ENCODE peak calls at places on chromosomes 2 and 18, in five cellular contexts. R is HepG2, Q is H1, U is K562, Y is GM12878. D is an unnamed sample.
A peak's percentile ranks its signal among the peaks of the same experiment; 100 is the strongest.

GRCh38 chr2:150490466-150490865 is 3.0 kb upstream of the RND3 start:
- DNase-seq in R (no peak), Y (no peak), U (no peak), Q (no peak), D (no peak)

GRCh38 chr2:163647300-163647699 is 88.5 kb downstream of the FIGN start:
- DNase-seq in R (no peak), U (no peak), Q (no peak), Y (no peak), D (no peak)

GRCh38 chr2:147294825-147295392 is 549.9 kb upstream of the ACVR2A start:
- DNase-seq in R (no peak), Q (no peak), U (no peak), Y (no peak), D (no peak)

GRCh38 chr2:75328156-75328555 is 128.8 kb upstream of the TACR1 start:
- DNase-seq in U (no peak), Y (no peak), Q (no peak), R (no peak), D (no peak)

GRCh38 chr2:195561205-195562032 is 95.6 kb upstream of the SLC39A10 start:
- DNase-seq in Q (no peak), R (no peak), Y (peak; percentile 82), U (no peak), D (no peak)

GRCh38 chr2:54962511-54962910 is 87.7 kb downstream of the RTN4 start:
- DNase-seq in Y (no peak), Q (no peak), R (no peak), U (no peak), D (no peak)

GRCh38 chr2:10048501-10049171 is 5.3 kb downstream of the KLF11 start:
- DNase-seq in R (no peak), Q (no peak), Y (no peak), U (no peak), D (peak; percentile 65)

GRCh38 chr2:205892141-205893064 is 193.6 kb downstream of the INO80D start:
- DNase-seq in Y (no peak), U (no peak), R (peak; percentile 58), Q (no peak), D (peak; percentile 43)

GRCh38 chr2:193153576-193153975 is 958.8 kb upstream of the TMEFF2 start:
- DNase-seq in U (no peak), Y (no peak), Q (no peak), R (no peak), D (no peak)

GRCh38 chr2:132547089-132547687 is 122.8 kb downstream of the LYPD1 start:
- DNase-seq in U (peak; percentile 55), R (peak; percentile 59), Q (peak; percentile 29), Y (peak; percentile 8), D (peak; percentile 87)

GRCh38 chr2:27071990-27072830 is 756 bp upstream of the OST4 start:
- DNase-seq in Q (no peak), R (no peak), Y (no peak), U (no peak), D (peak; percentile 68)

GRCh38 chr2:218398437-218399390 is 954 bp upstream of the CTDSP1 start:
- DNase-seq in R (peak; percentile 68), Y (no peak), Q (no peak), U (peak; percentile 54), D (peak; percentile 56)

GRCh38 chr2:39411186-39411944 is 25.7 kb downstream of the MAP4K3 start:
- DNase-seq in Q (no peak), U (no peak), R (peak; percentile 40), Y (no peak), D (no peak)
- TF ChIP-seq CREB1 in Q (no peak), U (peak; percentile 19), R (no peak), Y (no peak), D (no peak)

GRCh38 chr2:219551412-219551811 is 7.6 kb downstream of the TMEM198 start:
- DNase-seq in Q (no peak), U (peak; percentile 62), R (no peak), Y (no peak), D (peak; percentile 64)
- H3K4me2 ChIP-seq in Q (peak overlapping the region; percentile 90), U (peak overlapping the region; percentile 81), R (peak overlapping the region; percentile 90), Y (no peak overlapping the region), D (peak overlapping the region; percentile 99)

GRCh38 chr2:120177973-120178372 is 45.2 kb downstream of the TMEM185B start:
- DNase-seq in Y (no peak), Q (no peak), R (no peak), U (no peak), D (no peak)

GRCh38 chr2:120180066-120180465 is 43.1 kb downstream of the TMEM185B start:
- DNase-seq in U (no peak), Q (no peak), R (no peak), Y (no peak), D (no peak)

GRCh38 chr2:120176526-120176925 is 46.7 kb downstream of the TMEM185B start:
- DNase-seq in Q (no peak), U (no peak), Y (no peak), R (no peak), D (no peak)

GRCh38 chr2:120177011-120177621 is 46.1 kb downstream of the TMEM185B start:
- DNase-seq in Q (no peak), U (peak; percentile 26), R (no peak), Y (peak; percentile 84), D (peak; percentile 46)

DNA sequence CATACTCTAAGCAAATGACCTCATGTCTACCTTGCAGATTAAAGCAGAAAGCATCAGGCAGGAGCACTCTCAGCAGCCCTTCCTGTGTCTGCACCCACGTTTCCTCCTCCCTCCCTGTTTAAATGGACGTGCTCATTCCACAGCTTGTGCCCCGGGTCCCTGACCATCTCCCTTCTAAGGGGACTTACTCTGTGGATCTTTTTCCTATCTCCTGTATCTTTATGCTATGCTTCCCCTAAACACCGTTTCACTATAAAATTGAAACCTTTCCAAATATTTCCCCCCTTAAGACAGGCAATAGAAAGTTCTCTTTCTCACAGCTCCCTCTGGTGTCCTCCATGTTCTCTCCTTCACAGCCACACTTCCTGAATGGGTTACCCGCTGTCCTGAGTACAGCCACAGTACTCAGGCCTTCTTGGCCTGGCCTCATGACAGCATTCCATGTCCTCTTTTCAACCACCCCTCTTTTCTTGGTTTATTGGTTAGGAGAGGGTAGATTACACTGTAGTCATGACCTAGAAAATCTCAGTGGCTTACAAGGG is 41.1 kb downstream of the TMEM185B start:
- DNase-seq in R (no peak), U (peak; percentile 16), Y (no peak), Q (no peak), D (no peak)
- H2AFZ ChIP-seq in R (no peak overlapping the region), U (peak overlapping the region; percentile 32), Y (peak overlapping the region; percentile 59), Q (no peak overlapping the region), D (no peak overlapping the region)

GRCh38 chr2:232976176-232976575 is 36.9 kb downstream of the NGEF start:
- DNase-seq in Q (no peak), R (no peak), Y (no peak), U (no peak), D (no peak)

GRCh38 chr2:232970051-232970450 is 43.0 kb downstream of the NGEF start:
- DNase-seq in Q (no peak), U (no peak), R (no peak), Y (no peak), D (no peak)

GRCh38 chr2:232973796-232974195 is 39.3 kb downstream of the NGEF start:
- DNase-seq in Q (no peak), U (no peak), Y (no peak), R (no peak), D (no peak)

GRCh38 chr2:232974431-232974830 is 38.6 kb downstream of the NGEF start:
- DNase-seq in U (no peak), R (no peak), Y (no peak), Q (no peak), D (no peak)

DNA sequence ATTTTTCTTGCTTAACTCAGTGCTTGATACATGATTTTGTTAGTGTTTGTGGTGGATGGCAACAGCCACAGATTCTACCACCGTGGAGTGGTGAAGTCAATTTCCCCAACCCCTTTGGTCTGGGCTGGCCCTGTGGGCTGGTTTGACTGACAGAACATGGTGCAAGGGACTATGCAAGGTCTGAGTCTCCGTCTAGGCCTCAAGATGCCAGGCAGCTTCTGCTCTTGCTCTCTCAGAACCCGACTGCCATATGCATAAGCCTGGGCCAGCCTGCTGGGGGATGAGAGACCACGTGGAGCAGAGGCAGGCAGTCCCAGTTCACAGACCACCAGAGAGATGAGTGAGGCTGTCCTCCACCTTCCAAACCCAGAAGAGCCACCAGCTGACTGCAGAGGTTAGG is 39.7 kb downstream of the NGEF start:
- DNase-seq in Q (no peak), U (no peak), R (no peak), Y (no peak), D (no peak)
- TF ChIP-seq CREB1 in Q (no peak), U (no peak), R (no peak), Y (no peak), D (no peak)

GRCh38 chr2:200525066-200525465 is 941 bp upstream of the SGO2 start:
- DNase-seq in Y (no peak), R (no peak), Q (no peak), U (no peak), D (no peak)
- H3K4me2 ChIP-seq in Y (no peak overlapping the region), R (peak overlapping the region; percentile 92), Q (no peak overlapping the region), U (no peak overlapping the region), D (peak overlapping the region; percentile 91)

GRCh38 chr18:74172697-74173433 is 24.5 kb downstream of the TIMM21 start:
- DNase-seq in R (no peak), U (no peak), Q (no peak), Y (no peak), D (no peak)
- H2AFZ ChIP-seq in R (no peak overlapping the region), U (peak overlapping the region; percentile 32), Q (no peak overlapping the region), Y (no peak overlapping the region), D (no peak overlapping the region)

GRCh38 chr2:223725494-223725893 is 111.9 kb downstream of the AP1S3 start:
- DNase-seq in Q (peak; percentile 80), U (peak; percentile 41), Y (no peak), R (peak; percentile 80), D (peak; percentile 85)
- TF ChIP-seq CREB1 in Q (peak; percentile 73), U (no peak), Y (no peak), R (peak; percentile 62), D (peak; percentile 84)

GRCh38 chr2:142867161-142867560 is 10.3 kb upstream of the KYNU start:
- DNase-seq in U (no peak), Q (no peak), R (no peak), Y (no peak), D (no peak)

GRCh38 chr2:142869461-142870106 is 7.9 kb upstream of the KYNU start:
- DNase-seq in Y (no peak), Q (no peak), U (no peak), R (peak; percentile 82), D (no peak)

GRCh38 chr2:142870516-142870915 is 6.9 kb upstream of the KYNU start:
- DNase-seq in Y (no peak), R (peak; percentile 31), U (no peak), Q (no peak), D (no peak)

GRCh38 chr2:142866426-142866825 is 11.0 kb upstream of the KYNU start:
- DNase-seq in Q (no peak), U (no peak), R (no peak), Y (no peak), D (no peak)

GRCh38 chr2:142868281-142868762 is 9.1 kb upstream of the KYNU start:
- DNase-seq in R (no peak), U (no peak), Y (no peak), Q (no peak), D (no peak)
- H3K4me2 ChIP-seq in R (no peak overlapping the region), U (no peak overlapping the region), Y (peak overlapping the region; percentile 17), Q (no peak overlapping the region), D (no peak overlapping the region)

GRCh38 chr2:231189571-231190495 is 8.6 kb upstream of the ARMC9 start:
- DNase-seq in Y (no peak), Q (no peak), R (no peak), U (no peak), D (peak; percentile 57)
- H2AFZ ChIP-seq in Y (no peak overlapping the region), Q (peak overlapping the region; percentile 78), R (peak overlapping the region; percentile 91), U (no peak overlapping the region), D (peak overlapping the region; percentile 88)

GRCh38 chr2:19576411-19576810 is 218.0 kb upstream of the OSR1 start:
- DNase-seq in R (no peak), Q (no peak), Y (no peak), U (no peak), D (no peak)
- TF ChIP-seq CREB1 in R (no peak), Q (no peak), Y (no peak), U (no peak), D (no peak)